ENCODE peak calls at places on chromosomes 1 and 21, in five cellular contexts. H is AG10803, S is foreskin fibroblast, M is brain microvascular endothelial cell, A is OCI-LY7. I is an unnamed sample.

GRCh38 chr1:76068542-76068941 is 6.0 kb upstream of the ST6GALNAC3 start:
- DNase-seq in H (no peak), S (peak; percentile 63), M (no peak), A (no peak), I (no peak)

GRCh38 chr1:110647254-110647891 is 27.4 kb downstream of the KCNA3 start:
- DNase-seq in H (peak; percentile 46), M (no peak), A (no peak), S (peak; percentile 65), I (no peak)

GRCh38 chr1:230379928-230380327 is 46.2 kb downstream of the PGBD5 start:
- DNase-seq in M (no peak), S (no peak), A (no peak), H (no peak), I (no peak)

GRCh38 chr1:100612540-100612939 is 74.6 kb downstream of the GPR88 start:
- DNase-seq in A (no peak), M (no peak), S (no peak), H (no peak), I (no peak)

GRCh38 chr1:88736633-88737248 is 52.7 kb downstream of the PKN2 start:
- DNase-seq in S (peak; percentile 70), H (peak; percentile 51), A (peak; percentile 12), M (peak; percentile 46), I (peak; percentile 16)

GRCh38 chr1:1806890-1807289 is 28.6 kb upstream of the NADK start:
- DNase-seq in S (peak; percentile 33), M (no peak), A (no peak), H (peak; percentile 54), I (no peak)

GRCh38 chr1:177488722-177489121 is 318.0 kb downstream of the BRINP2 start:
- DNase-seq in H (no peak), A (no peak), M (no peak), S (no peak), I (no peak)

GRCh38 chr1:248788327-248788726 is 32.8 kb upstream of the LYPD8 start:
- DNase-seq in H (no peak), A (no peak), S (no peak), M (no peak), I (no peak)

GRCh38 chr1:54989473-54989872 is 9.0 kb downstream of the TMEM61 start:
- DNase-seq in M (no peak), S (no peak), A (no peak), H (no peak), I (no peak)

GRCh38 chr1:15406911-15407559 is 2.7 kb upstream of the EFHD2 start:
- DNase-seq in M (peak; percentile 49), H (peak; percentile 90), S (peak; percentile 90), A (no peak), I (no peak)

GRCh38 chr1:25549273-25550154 is 6.1 kb downstream of the LDLRAP1 start:
- DNase-seq in A (peak; percentile 95), S (no peak), H (no peak), M (peak; percentile 43), I (peak; percentile 95)

GRCh38 chr1:34590211-34590623 is 164.6 kb upstream of the GJB5 start:
- DNase-seq in S (peak; percentile 3), M (no peak), A (no peak), H (no peak), I (no peak)

GRCh38 chr1:234896477-234897364 is 231.9 kb downstream of the TOMM20 start:
- DNase-seq in H (no peak), M (no peak), A (no peak), S (no peak), I (no peak)

GRCh38 chr1:9929431-9930385 is 13.5 kb downstream of the LZIC start:
- DNase-seq in S (no peak), H (no peak), M (no peak), A (no peak), I (no peak)

GRCh38 chr1:244779410-244779809 is 56.0 kb upstream of the COX20 start:
- DNase-seq in S (no peak), M (no peak), H (no peak), A (no peak), I (no peak)

GRCh38 chr21:27132270-27132669 is 165.4 kb upstream of the ADAMTS5 start:
- DNase-seq in S (peak; percentile 73), A (no peak), H (peak; percentile 85), M (no peak), I (no peak)

GRCh38 chr1:11215018-11216005 is 26.2 kb downstream of the ANGPTL7 start:
- DNase-seq in H (no peak), A (no peak), S (no peak), M (no peak), I (no peak)

GRCh38 chr21:45363921-45364463 is 41.0 kb upstream of the COL18A1 start:
- DNase-seq in S (peak; percentile 98), M (peak; percentile 98), H (peak; percentile 99), A (no peak), I (no peak)

GRCh38 chr1:2226525-2227340 is 1.4 kb upstream of the SKI start:
- DNase-seq in A (no peak), M (no peak), S (no peak), H (no peak), I (peak; percentile 21)

GRCh38 chr1:43531453-43531905 is 796 bp downstream of the PTPRF start:
- DNase-seq in S (peak; percentile 63), M (no peak), A (no peak), H (peak; percentile 20), I (no peak)

GRCh38 chr1:11691302-11691914 is at the start of gene DRAXIN:
- DNase-seq in S (no peak), A (no peak), M (no peak), H (no peak), I (no peak)

GRCh38 chr1:76142771-76143540 is 68.4 kb downstream of the ST6GALNAC3 start:
- DNase-seq in M (no peak), S (no peak), A (no peak), H (peak; percentile 4), I (no peak)

GRCh38 chr1:236535656-236536293 is 12.0 kb downstream of the LGALS8 start:
- DNase-seq in H (no peak), S (no peak), M (no peak), A (no peak), I (no peak)

GRCh38 chr1:201104141-201104540 is 8.1 kb downstream of the CACNA1S start:
- DNase-seq in M (no peak), S (no peak), A (no peak), H (no peak), I (no peak)

DNA sequence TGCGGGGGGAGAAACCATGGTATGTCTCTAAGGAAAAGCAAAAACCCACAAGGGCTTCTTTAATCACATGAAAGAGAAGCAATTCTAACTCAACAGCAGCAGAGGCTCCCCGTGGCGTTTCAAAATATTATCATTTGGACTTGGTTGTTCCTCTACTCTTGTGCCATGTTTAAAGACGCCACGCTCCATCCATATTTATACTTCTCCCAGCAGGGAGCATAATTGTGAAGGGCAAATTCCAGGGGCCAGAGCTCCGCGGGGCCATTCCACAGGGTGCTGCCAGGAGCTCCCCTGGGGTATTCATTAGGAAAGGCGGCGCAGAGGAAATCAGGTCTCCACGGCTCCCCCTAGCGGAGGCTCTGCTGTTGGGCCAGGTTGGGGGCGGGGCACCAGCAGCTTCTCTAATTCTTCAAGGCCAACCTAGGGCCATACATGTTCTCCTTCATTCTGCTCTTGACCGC is 92.1 kb upstream of the SSX2IP start:
- DNase-seq in M (peak; percentile 74), H (peak; percentile 33), S (peak; percentile 47), A (peak; percentile 72), I (peak; percentile 69)
- TF ChIP-seq CTCF in M (peak; percentile 92), H (peak; percentile 64), S (peak; percentile 51), A (peak; percentile 85), I (peak; percentile 93)

GRCh38 chr1:151993084-151993733 is 450 bp downstream of the S100A10 start:
- DNase-seq in S (peak; percentile 58), H (no peak), M (no peak), A (peak; percentile 16), I (peak; percentile 18)
- H3K4me3 ChIP-seq in S (peak overlapping the region; percentile 91), H (peak overlapping the region; percentile 96), M (peak overlapping the region; percentile 88), A (peak overlapping the region; percentile 37), I (peak overlapping the region; percentile 28)

DNA sequence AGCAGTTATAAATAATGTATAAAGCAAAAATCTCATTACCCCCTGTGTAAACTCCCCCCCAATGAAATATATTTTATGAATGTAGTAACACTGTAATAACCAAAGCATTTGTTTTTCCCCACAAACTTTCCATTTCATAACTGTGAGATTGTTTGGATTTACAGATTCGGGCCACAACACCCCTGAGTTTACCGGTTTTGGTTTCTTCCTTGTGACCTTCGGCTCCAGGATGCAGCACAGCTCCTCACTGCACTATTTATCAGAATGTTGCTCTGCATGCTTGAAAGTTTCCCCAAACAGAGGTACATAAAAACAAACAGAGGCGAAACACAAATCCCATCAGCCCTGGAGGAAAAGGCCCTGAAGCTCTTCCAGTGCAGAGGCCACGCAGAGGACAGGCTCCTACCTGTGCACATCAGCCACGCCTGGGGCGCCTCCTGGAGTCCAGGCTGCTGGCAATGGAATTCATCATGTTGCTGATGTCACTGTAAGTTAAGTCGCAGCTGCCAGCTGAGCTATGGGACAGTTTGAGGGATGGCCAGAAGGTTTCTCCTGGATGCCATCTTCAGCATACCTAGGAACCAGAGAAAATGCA is 122.0 kb downstream of the LMO4 start:
- DNase-seq in M (no peak), H (no peak), A (peak; percentile 31), S (no peak), I (peak; percentile 32)
- TF ChIP-seq CTCF in M (no peak), H (no peak), A (peak; percentile 49), S (no peak), I (peak; percentile 34)

DNA sequence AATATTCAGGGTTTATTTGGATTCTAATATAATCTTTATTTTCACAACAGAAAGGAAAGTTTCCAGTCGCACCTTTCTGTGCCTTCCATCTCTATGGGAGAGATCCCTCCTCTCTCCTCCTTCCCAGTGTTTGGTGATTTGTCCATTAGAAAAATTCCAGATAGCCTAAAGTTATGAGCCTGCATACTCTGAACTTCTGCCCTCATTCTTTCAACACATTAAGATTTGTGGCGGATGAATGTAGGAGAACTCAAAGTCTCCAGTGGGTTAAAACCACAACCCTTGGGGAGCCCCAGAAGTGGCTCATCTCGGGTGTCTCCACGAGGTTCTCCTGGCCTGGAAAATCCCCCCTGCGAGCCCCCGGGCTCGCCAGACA is 3.6 kb downstream of the NHLH2 start:
- DNase-seq in A (no peak), H (no peak), M (no peak), S (peak; percentile 7), I (no peak)
- H3K4me3 ChIP-seq in A (no peak overlapping the region), H (no peak overlapping the region), M (no peak overlapping the region), S (no peak overlapping the region), I (no peak overlapping the region)

GRCh38 chr1:51630393-51630792 is 13.5 kb downstream of the OSBPL9 start:
- DNase-seq in S (no peak), A (no peak), M (no peak), H (no peak), I (no peak)

GRCh38 chr1:51628715-51629590 is 12.1 kb downstream of the OSBPL9 start:
- DNase-seq in H (no peak), A (no peak), M (no peak), S (no peak), I (no peak)

GRCh38 chr1:51624851-51625250 is 8.0 kb downstream of the OSBPL9 start:
- DNase-seq in M (no peak), H (no peak), A (no peak), S (no peak), I (no peak)

GRCh38 chr1:51629918-51630317 is 13.0 kb downstream of the OSBPL9 start:
- DNase-seq in H (no peak), M (no peak), S (no peak), A (no peak), I (peak; percentile 25)

DNA sequence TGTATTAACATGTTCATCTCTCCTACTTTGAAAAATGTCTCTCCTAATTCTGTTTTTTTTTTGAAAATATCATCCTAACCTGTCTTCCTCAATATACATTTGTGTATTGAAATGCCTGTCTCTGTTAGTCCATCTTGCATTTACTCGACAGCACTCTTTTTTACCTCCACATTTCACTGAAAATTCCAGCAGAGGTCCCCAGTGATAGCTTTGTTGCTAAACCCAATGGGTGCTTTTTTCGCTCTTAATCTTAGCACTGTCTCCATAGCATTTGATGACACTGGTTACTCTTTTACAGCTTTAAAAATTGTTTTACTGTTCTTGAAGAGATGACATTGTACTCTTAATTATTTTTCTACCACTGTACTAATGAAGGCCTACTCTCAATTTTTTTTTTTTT is 10.8 kb downstream of the OSBPL9 start:
- DNase-seq in A (peak; percentile 50), S (peak; percentile 72), H (peak; percentile 55), M (peak; percentile 60), I (no peak)
- TF ChIP-seq CTCF in A (peak; percentile 77), S (peak; percentile 58), H (peak; percentile 70), M (peak; percentile 70), I (peak; percentile 51)

I was measured in GM06990.